ENCODE peak calls at places on chromosomes 4 and X, in ten cellular contexts. One of them, this sample, is unnamed.

GRCh38 chr4:123361195-123361861 is 35.3 kb upstream of the SPRY1 start:
- DNase-seq in MM.1S: no peak
- DNase-seq in IMR-90: peak; percentile 94
- DNase-seq in A673: peak; percentile 45
- DNase-seq in uterus: no peak
- DNase-seq in cardiac muscle cell: peak; percentile 90
- DNase-seq in pancreas: no peak
- DNase-seq in HL-60: peak; percentile 14
- DNase-seq in colonic mucosa: no peak
- DNase-seq in left lung: no peak
- DNase-seq in this sample: no peak

GRCh38 chr4:89295415-89295927 is 12.1 kb downstream of the GPRIN3 start:
- DNase-seq in MM.1S: no peak
- DNase-seq in IMR-90: no peak
- DNase-seq in A673: no peak
- DNase-seq in uterus: no peak
- DNase-seq in cardiac muscle cell: no peak
- DNase-seq in pancreas: no peak
- DNase-seq in HL-60: no peak
- DNase-seq in colonic mucosa: no peak
- DNase-seq in left lung: no peak
- DNase-seq in this sample: no peak

GRCh38 chr4:55386073-55386472 is 9.7 kb upstream of the TMEM165 start:
- DNase-seq in MM.1S: no peak
- DNase-seq in IMR-90: peak; percentile 50
- DNase-seq in A673: peak; percentile 17
- DNase-seq in uterus: no peak
- DNase-seq in cardiac muscle cell: peak; percentile 46
- DNase-seq in pancreas: no peak
- DNase-seq in HL-60: no peak
- DNase-seq in colonic mucosa: no peak
- DNase-seq in left lung: no peak
- DNase-seq in this sample: no peak

GRCh38 chr4:52945499-52945898 is 83.4 kb downstream of the RASL11B start:
- DNase-seq in MM.1S: no peak
- DNase-seq in IMR-90: no peak
- DNase-seq in A673: no peak
- DNase-seq in uterus: no peak
- DNase-seq in cardiac muscle cell: no peak
- DNase-seq in pancreas: no peak
- DNase-seq in HL-60: no peak
- DNase-seq in colonic mucosa: no peak
- DNase-seq in left lung: no peak
- DNase-seq in this sample: no peak

GRCh38 chrX:41397228-41397627 is 49.9 kb upstream of the NYX start:
- DNase-seq in MM.1S: no peak
- DNase-seq in IMR-90: no peak
- DNase-seq in A673: no peak
- DNase-seq in uterus: no peak
- DNase-seq in cardiac muscle cell: no peak
- DNase-seq in pancreas: no peak
- DNase-seq in HL-60: no peak
- DNase-seq in colonic mucosa: no peak
- DNase-seq in left lung: no peak
- DNase-seq in this sample: no peak

GRCh38 chr4:82705881-82706280 is 92.7 kb downstream of the SCD5 start:
- DNase-seq in MM.1S: no peak
- DNase-seq in IMR-90: no peak
- DNase-seq in A673: no peak
- DNase-seq in uterus: no peak
- DNase-seq in cardiac muscle cell: no peak
- DNase-seq in pancreas: no peak
- DNase-seq in HL-60: no peak
- DNase-seq in colonic mucosa: no peak
- DNase-seq in left lung: no peak
- DNase-seq in this sample: no peak

GRCh38 chr4:87310691-87311335 is 11.9 kb downstream of the HSD17B13 start:
- DNase-seq in MM.1S: no peak
- DNase-seq in IMR-90: no peak
- DNase-seq in A673: no peak
- DNase-seq in uterus: peak; percentile 58
- DNase-seq in cardiac muscle cell: peak; percentile 55
- DNase-seq in pancreas: no peak
- DNase-seq in HL-60: no peak
- DNase-seq in colonic mucosa: no peak
- DNase-seq in left lung: no peak
- DNase-seq in this sample: no peak

GRCh38 chr4:71268156-71268555 is 70.7 kb upstream of the SLC4A4 start:
- DNase-seq in MM.1S: no peak
- DNase-seq in IMR-90: peak; percentile 37
- DNase-seq in A673: no peak
- DNase-seq in uterus: no peak
- DNase-seq in cardiac muscle cell: no peak
- DNase-seq in pancreas: no peak
- DNase-seq in HL-60: no peak
- DNase-seq in colonic mucosa: no peak
- DNase-seq in left lung: no peak
- DNase-seq in this sample: no peak

GRCh38 chrX:45428816-45429215 is 228.1 kb upstream of the DIPK2B start:
- DNase-seq in MM.1S: no peak
- DNase-seq in IMR-90: no peak
- DNase-seq in A673: no peak
- DNase-seq in uterus: no peak
- DNase-seq in cardiac muscle cell: peak; percentile 53
- DNase-seq in pancreas: no peak
- DNase-seq in HL-60: no peak
- DNase-seq in colonic mucosa: no peak
- DNase-seq in left lung: no peak
- DNase-seq in this sample: no peak

GRCh38 chr4:70714061-70714468 is 7.7 kb upstream of the RUFY3 start:
- DNase-seq in MM.1S: no peak
- DNase-seq in IMR-90: peak; percentile 25
- DNase-seq in A673: no peak
- DNase-seq in uterus: no peak
- DNase-seq in cardiac muscle cell: peak; percentile 29
- DNase-seq in pancreas: no peak
- DNase-seq in HL-60: no peak
- DNase-seq in colonic mucosa: no peak
- DNase-seq in left lung: no peak
- DNase-seq in this sample: no peak

GRCh38 chrX:153946910-153947769 is 2.7 kb upstream of the RENBP start:
- DNase-seq in MM.1S: peak; percentile 83
- DNase-seq in IMR-90: peak; percentile 68
- DNase-seq in A673: peak; percentile 91
- DNase-seq in uterus: no peak
- DNase-seq in cardiac muscle cell: peak; percentile 82
- DNase-seq in pancreas: no peak
- DNase-seq in HL-60: peak; percentile 90
- DNase-seq in colonic mucosa: peak; percentile 84
- DNase-seq in left lung: peak; percentile 82
- DNase-seq in this sample: peak; percentile 83

GRCh38 chrX:24703185-24703494 is 9.4 kb downstream of the POLA1 start:
- DNase-seq in MM.1S: no peak
- DNase-seq in IMR-90: no peak
- DNase-seq in A673: no peak
- DNase-seq in uterus: no peak
- DNase-seq in cardiac muscle cell: no peak
- DNase-seq in pancreas: no peak
- DNase-seq in HL-60: no peak
- DNase-seq in colonic mucosa: no peak
- DNase-seq in left lung: no peak
- DNase-seq in this sample: no peak

GRCh38 chrX:51163730-51164129 is 168.9 kb upstream of the NUDT10 start:
- DNase-seq in MM.1S: no peak
- DNase-seq in IMR-90: no peak
- DNase-seq in A673: no peak
- DNase-seq in uterus: no peak
- DNase-seq in cardiac muscle cell: no peak
- DNase-seq in pancreas: no peak
- DNase-seq in HL-60: no peak
- DNase-seq in colonic mucosa: no peak
- DNase-seq in left lung: no peak
- DNase-seq in this sample: no peak

GRCh38 chr4:189659302-189659701 is 281.4 kb upstream of the FRG1 start:
- DNase-seq in MM.1S: no peak
- DNase-seq in IMR-90: no peak
- DNase-seq in A673: no peak
- DNase-seq in uterus: no peak
- DNase-seq in cardiac muscle cell: no peak
- DNase-seq in pancreas: no peak
- DNase-seq in HL-60: peak; percentile 28
- DNase-seq in colonic mucosa: no peak
- DNase-seq in left lung: no peak
- DNase-seq in this sample: no peak

GRCh38 chr4:73705056-73705432 is 35.3 kb upstream of the CXCL8 start:
- DNase-seq in MM.1S: no peak
- DNase-seq in IMR-90: peak; percentile 81
- DNase-seq in A673: peak; percentile 60
- DNase-seq in uterus: no peak
- DNase-seq in cardiac muscle cell: no peak
- DNase-seq in pancreas: no peak
- DNase-seq in HL-60: no peak
- DNase-seq in colonic mucosa: no peak
- DNase-seq in left lung: no peak
- DNase-seq in this sample: no peak

GRCh38 chrX:149853925-149854324 is 27.1 kb upstream of the MAGEA8 start:
- DNase-seq in MM.1S: no peak
- DNase-seq in IMR-90: no peak
- DNase-seq in A673: no peak
- DNase-seq in uterus: no peak
- DNase-seq in cardiac muscle cell: no peak
- DNase-seq in pancreas: no peak
- DNase-seq in HL-60: no peak
- DNase-seq in colonic mucosa: no peak
- DNase-seq in left lung: no peak
- DNase-seq in this sample: no peak

DNA sequence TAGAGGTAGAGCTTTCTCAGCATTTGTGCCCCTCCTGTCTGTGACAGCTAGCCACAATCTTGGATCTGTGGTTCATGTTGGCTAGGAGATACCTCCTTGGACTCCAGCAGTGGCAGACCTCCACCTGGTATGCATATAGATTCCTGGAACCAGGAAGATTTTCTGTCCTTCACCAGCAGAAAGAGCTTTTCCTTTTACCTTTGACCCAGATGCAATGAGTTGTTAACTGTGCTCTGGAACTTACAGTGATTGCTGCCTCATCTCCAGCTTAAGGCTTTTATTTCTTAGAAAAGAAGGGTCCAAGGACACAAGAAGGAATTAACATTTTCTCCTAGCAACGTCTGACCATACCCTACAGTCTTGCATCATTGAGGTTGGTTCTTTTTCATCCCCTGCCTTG is 217.1 kb upstream of the ARHGAP24 start:
- DNase-seq in MM.1S: no peak
- DNase-seq in IMR-90: no peak
- DNase-seq in A673: no peak
- DNase-seq in uterus: no peak
- DNase-seq in cardiac muscle cell: no peak
- DNase-seq in pancreas: no peak
- DNase-seq in HL-60: no peak
- DNase-seq in colonic mucosa: no peak
- DNase-seq in left lung: no peak
- DNase-seq in this sample: no peak
- H3K27ac ChIP-seq in MM.1S: no peak overlapping the region
- H3K27ac ChIP-seq in IMR-90: no peak overlapping the region
- H3K27ac ChIP-seq in A673: no peak overlapping the region
- H3K27ac ChIP-seq in uterus: no peak overlapping the region
- H3K27ac ChIP-seq in cardiac muscle cell: no peak overlapping the region
- H3K27ac ChIP-seq in pancreas: no peak overlapping the region
- H3K27ac ChIP-seq in HL-60: no peak overlapping the region
- H3K27ac ChIP-seq in colonic mucosa: no peak overlapping the region
- H3K27ac ChIP-seq in left lung: no peak overlapping the region
- H3K27ac ChIP-seq in this sample: no peak overlapping the region

DNA sequence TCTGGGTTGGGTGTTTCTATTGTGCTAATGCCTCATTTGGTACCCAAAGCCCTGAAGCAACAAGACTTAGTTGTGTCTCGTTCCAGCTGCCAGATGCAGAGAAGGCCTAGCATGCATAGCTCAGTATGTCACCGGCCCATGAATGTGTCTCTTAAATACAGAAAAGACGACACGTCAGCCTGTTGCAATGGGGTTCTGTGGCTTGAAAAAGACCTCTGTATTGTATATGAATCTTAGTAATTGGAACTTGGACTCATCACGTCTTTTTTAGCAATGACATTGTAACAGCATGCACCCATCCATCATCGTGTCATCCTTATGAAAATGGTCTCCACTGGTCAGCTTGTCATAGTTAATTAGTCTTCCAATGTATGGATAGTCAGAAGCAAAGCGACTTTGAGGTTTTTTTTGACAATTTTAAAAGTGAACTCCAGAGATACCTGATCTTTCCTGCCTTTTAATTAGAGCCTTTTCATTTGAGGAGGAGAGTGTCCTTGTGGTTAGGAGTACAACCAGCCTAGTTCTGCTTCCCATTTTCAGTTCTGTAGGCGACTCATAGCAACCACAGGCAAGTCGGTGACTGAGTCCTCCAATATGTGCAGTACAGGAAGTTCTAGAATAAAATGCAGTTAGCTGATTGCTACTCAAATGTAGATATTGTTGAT is 126.5 kb upstream of the GATB start:
- DNase-seq in MM.1S: no peak
- DNase-seq in IMR-90: no peak
- DNase-seq in A673: no peak
- DNase-seq in uterus: no peak
- DNase-seq in cardiac muscle cell: no peak
- DNase-seq in pancreas: no peak
- DNase-seq in HL-60: peak; percentile 66
- DNase-seq in colonic mucosa: no peak
- DNase-seq in left lung: no peak
- DNase-seq in this sample: no peak
- H3K27me3 ChIP-seq in MM.1S: no peaks in the 10 kb centered on the region
- H3K27me3 ChIP-seq in IMR-90: peaks cover 13% of the 10 kb centered on the region
- H3K27me3 ChIP-seq in A673: no peaks in the 10 kb centered on the region
- H3K27me3 ChIP-seq in uterus: no peaks in the 10 kb centered on the region
- H3K27me3 ChIP-seq in cardiac muscle cell: no peaks in the 10 kb centered on the region
- H3K27me3 ChIP-seq in pancreas: no peaks in the 10 kb centered on the region
- H3K27me3 ChIP-seq in HL-60: no peaks in the 10 kb centered on the region
- H3K27me3 ChIP-seq in colonic mucosa: no peaks in the 10 kb centered on the region
- H3K27me3 ChIP-seq in left lung: no peaks in the 10 kb centered on the region
- H3K27me3 ChIP-seq in this sample: no peaks in the 10 kb centered on the region

DNA sequence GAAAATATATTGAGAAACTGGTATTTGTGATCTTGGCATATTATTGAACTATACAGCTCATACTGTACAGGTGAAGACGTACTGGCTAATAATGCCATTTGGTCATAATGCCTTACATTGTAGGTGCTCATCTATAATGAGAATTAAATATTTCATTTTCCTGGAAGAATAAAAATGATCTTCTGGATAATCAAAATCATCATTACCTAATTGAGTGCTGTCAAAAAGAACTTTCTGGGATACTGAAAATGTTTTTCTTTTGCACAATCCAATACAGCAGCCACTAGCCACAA is 4.1 kb downstream of the RASGEF1B start:
- DNase-seq in MM.1S: no peak
- DNase-seq in IMR-90: no peak
- DNase-seq in A673: no peak
- DNase-seq in uterus: no peak
- DNase-seq in cardiac muscle cell: no peak
- DNase-seq in pancreas: no peak
- DNase-seq in HL-60: no peak
- DNase-seq in colonic mucosa: no peak
- DNase-seq in left lung: no peak
- DNase-seq in this sample: no peak
- TF ChIP-seq CTCF in MM.1S: no peak
- TF ChIP-seq CTCF in IMR-90: no peak
- TF ChIP-seq CTCF in A673: no peak
- TF ChIP-seq CTCF in uterus: no peak
- TF ChIP-seq CTCF in cardiac muscle cell: no peak
- TF ChIP-seq CTCF in pancreas: no peak
- TF ChIP-seq CTCF in HL-60: no peak
- TF ChIP-seq CTCF in colonic mucosa: no peak
- TF ChIP-seq CTCF in left lung: no peak
- TF ChIP-seq CTCF in this sample: no peak

GRCh38 chrX:46917634-46918033 is 5.4 kb downstream of the JADE3 start:
- DNase-seq in MM.1S: no peak
- DNase-seq in IMR-90: no peak
- DNase-seq in A673: no peak
- DNase-seq in uterus: no peak
- DNase-seq in cardiac muscle cell: no peak
- DNase-seq in pancreas: no peak
- DNase-seq in HL-60: no peak
- DNase-seq in colonic mucosa: no peak
- DNase-seq in left lung: no peak
- DNase-seq in this sample: no peak
- H3K27ac ChIP-seq in MM.1S: no peak overlapping the region
- H3K27ac ChIP-seq in IMR-90: no peak overlapping the region
- H3K27ac ChIP-seq in A673: no peak overlapping the region
- H3K27ac ChIP-seq in uterus: no peak overlapping the region
- H3K27ac ChIP-seq in cardiac muscle cell: no peak overlapping the region
- H3K27ac ChIP-seq in pancreas: no peak overlapping the region
- H3K27ac ChIP-seq in HL-60: no peak overlapping the region
- H3K27ac ChIP-seq in colonic mucosa: no peak overlapping the region
- H3K27ac ChIP-seq in left lung: no peak overlapping the region
- H3K27ac ChIP-seq in this sample: no peak overlapping the region